ENCODE peak calls at places on chromosomes 11 and 22, in ten cellular contexts. S is coronary artery; W is fibroblast of pulmonary artery; M is mesenchymal stem cell; N is CD4-positive, alpha-beta T cell; X is T follicular helper cell; P is posterior cingulate gyrus; V is sciatic nerve; T is dermis microvascular lymphatic vessel endothelial cell; C is T-helper 2 cell. F is an unnamed sample.

GRCh38 chr22:39556970-39557811 is 13.4 kb upstream of the CACNA1I start:
- DNase-seq in M (peak; percentile 16), W (no peak), C (no peak), N (peak; percentile 38), P (peak; percentile 66), V (no peak), T (no peak), S (no peak), X (peak; percentile 32), F (no peak)

GRCh38 chr11:44740967-44741366 is 14.2 kb downstream of the TSPAN18 start:
- DNase-seq in X (no peak), M (no peak), W (no peak), P (no peak), S (no peak), V (no peak), T (no peak), C (no peak), N (no peak), F (no peak)

GRCh38 chr11:64650923-64651523 is 60.0 kb downstream of the SLC22A12 start:
- DNase-seq in X (no peak), V (peak; percentile 52), C (no peak), N (no peak), T (no peak), S (no peak), W (peak; percentile 34), M (peak; percentile 34), P (no peak), F (no peak)

GRCh38 chr11:44456544-44457270 is 108.8 kb upstream of the CD82 start:
- DNase-seq in X (no peak), P (no peak), W (no peak), V (no peak), N (no peak), T (no peak), C (no peak), S (peak; percentile 24), M (no peak), F (no peak)

GRCh38 chr11:133896642-133897330 is 51.5 kb upstream of the SPATA19 start:
- DNase-seq in S (peak; percentile 61), N (no peak), P (no peak), W (no peak), X (no peak), C (no peak), M (no peak), T (no peak), V (peak; percentile 28), F (no peak)

GRCh38 chr11:114847599-114847998 is 169.3 kb downstream of the NXPE2 start:
- DNase-seq in T (no peak), W (no peak), C (no peak), S (no peak), P (no peak), X (no peak), N (no peak), M (no peak), V (no peak), F (no peak)

GRCh38 chr11:80146231-80146630 is 705.4 kb upstream of the TENM4 start:
- DNase-seq in N (no peak), P (no peak), M (peak; percentile 16), S (no peak), X (no peak), W (no peak), V (no peak), T (no peak), C (no peak), F (no peak)

GRCh38 chr22:27115816-27116256 is 458.4 kb downstream of the MIAT start:
- DNase-seq in P (no peak), M (peak; percentile 75), C (no peak), T (peak; percentile 62), N (no peak), X (no peak), S (peak; percentile 21), V (no peak), W (peak; percentile 58), F (no peak)

GRCh38 chr11:45463541-45463940 is 177.4 kb upstream of the SYT13 start:
- DNase-seq in W (no peak), V (no peak), M (no peak), T (no peak), C (no peak), X (no peak), S (no peak), N (no peak), P (no peak), F (no peak)

GRCh38 chr22:37023743-37024338 is 4.3 kb downstream of the MPST start:
- DNase-seq in V (no peak), C (no peak), S (no peak), T (no peak), P (no peak), X (no peak), N (no peak), M (no peak), W (no peak), F (no peak)

GRCh38 chr11:85379066-85379465 is 248.1 kb downstream of the DLG2 start:
- DNase-seq in T (no peak), V (no peak), P (no peak), W (no peak), N (no peak), S (no peak), X (no peak), C (no peak), M (no peak), F (no peak)

GRCh38 chr22:23512738-23513137 is 67.4 kb downstream of the IGLL1 start:
- DNase-seq in N (no peak), V (no peak), M (no peak), P (no peak), C (no peak), T (no peak), S (no peak), X (no peak), W (no peak), F (no peak)

GRCh38 chr22:36871669-36872081 is 10.9 kb downstream of the NCF4 start:
- DNase-seq in C (no peak), V (no peak), S (no peak), T (no peak), P (no peak), X (no peak), M (no peak), W (no peak), N (no peak), F (no peak)

GRCh38 chr11:47854667-47855066 is 6.5 kb upstream of the NUP160 start:
- DNase-seq in T (no peak), M (no peak), C (no peak), N (no peak), X (no peak), P (no peak), S (no peak), W (no peak), V (no peak), F (no peak)

GRCh38 chr11:27471588-27472397 is 797 bp downstream of the LGR4 start:
- DNase-seq in T (no peak), N (no peak), M (peak; percentile 28), W (peak; percentile 19), S (no peak), C (no peak), X (no peak), P (no peak), V (peak; percentile 64), F (peak; percentile 20)

GRCh38 chr11:91303754-91304153 is 920.9 kb upstream of the FAT3 start:
- DNase-seq in P (no peak), W (no peak), X (no peak), M (no peak), N (no peak), V (no peak), T (no peak), C (no peak), S (no peak), F (no peak)

GRCh38 chr11:119486691-119487259 is 63.8 kb upstream of the THY1 start:
- DNase-seq in M (no peak), N (no peak), V (no peak), C (no peak), X (no peak), P (no peak), S (peak; percentile 69), T (no peak), W (no peak), F (no peak)

GRCh38 chr11:65219930-65220213 is 38.1 kb downstream of the CAPN1 start:
- DNase-seq in T (no peak), X (no peak), W (no peak), P (no peak), S (no peak), M (no peak), V (no peak), C (no peak), N (no peak), F (no peak)

GRCh38 chr11:109347304-109347703 is 74.7 kb upstream of the C11orf87 start:
- DNase-seq in V (no peak), C (no peak), N (no peak), S (no peak), W (no peak), X (no peak), T (no peak), P (no peak), M (no peak), F (no peak)

F was measured in natural killer cell.